ENCODE peak calls at places on chromosomes 4 and X, in eight cellular contexts. Q is OCI-LY7; Y is effector memory CD4-positive, alpha-beta T cell; J is Panc1; P is pancreas; R is gastrocnemius medialis; G is breast epithelium; I is CD8-positive, alpha-beta memory T cell. S is an unnamed sample.
A peak's percentile ranks its signal among the peaks of the same experiment; 100 is the strongest.

GRCh38 chr4:153271820-153272219 is 67.6 kb downstream of the TRIM2 start:
- DNase-seq in R (no peak), Q (no peak), Y (no peak), G (no peak), I (no peak), P (no peak), J (no peak), S (no peak)

GRCh38 chr4:62644372-62644771 is 1444.2 kb downstream of the ADGRL3 start:
- DNase-seq in Y (no peak), Q (peak; percentile 2), R (no peak), G (no peak), J (no peak), P (no peak), I (no peak), S (no peak)

GRCh38 chr4:85836588-85836987 is 361.6 kb downstream of the ARHGAP24 start:
- DNase-seq in I (no peak), P (no peak), Y (no peak), G (no peak), J (no peak), R (no peak), Q (no peak), S (no peak)

GRCh38 chr4:152427971-152428370 is 107.9 kb downstream of the FBXW7 start:
- DNase-seq in Y (no peak), J (no peak), Q (no peak), R (no peak), I (no peak), G (no peak), P (no peak), S (no peak)

GRCh38 chr4:89906787-89907521 is 12.3 kb downstream of the MMRN1 start:
- DNase-seq in I (no peak), Y (no peak), R (no peak), G (no peak), J (no peak), Q (no peak), P (no peak), S (no peak)

GRCh38 chr4:93876739-93877138 is 48.2 kb downstream of the ATOH1 start:
- DNase-seq in I (no peak), Q (no peak), J (no peak), R (no peak), Y (no peak), G (no peak), P (no peak), S (no peak)

GRCh38 chrX:40809210-40809609 is 73.9 kb upstream of the MED14 start:
- DNase-seq in R (no peak), G (no peak), J (no peak), Q (no peak), Y (no peak), P (no peak), I (no peak), S (no peak)

GRCh38 chrX:101759000-101759399 is 99.3 kb upstream of the ARMCX2 start:
- DNase-seq in Y (no peak), G (no peak), J (no peak), Q (peak; percentile 38), I (peak; percentile 1), R (no peak), P (no peak), S (no peak)

GRCh38 chr4:41167191-41167590 is 47.2 kb downstream of the APBB2 start:
- DNase-seq in Q (no peak), G (no peak), J (no peak), R (no peak), Y (no peak), P (no peak), I (no peak), S (no peak)

GRCh38 chr4:5890063-5890727 is 2.7 kb downstream of the CRMP1 start:
- DNase-seq in Q (no peak), R (no peak), P (no peak), J (no peak), Y (no peak), G (no peak), I (no peak), S (no peak)

GRCh38 chrX:21802054-21802660 is 37.3 kb upstream of the MBTPS2 start:
- DNase-seq in P (no peak), J (no peak), R (no peak), I (no peak), G (no peak), Y (no peak), Q (no peak), S (no peak)

GRCh38 chr4:187780070-187780469 is 215.5 kb upstream of the ZFP42 start:
- DNase-seq in P (no peak), I (no peak), R (no peak), G (no peak), Q (no peak), J (no peak), Y (no peak), S (no peak)

GRCh38 chr4:99043346-99043745 is 45.2 kb downstream of the ADH5 start:
- DNase-seq in R (no peak), J (no peak), P (no peak), G (no peak), I (no peak), Y (no peak), Q (peak; percentile 54), S (no peak)

GRCh38 chr4:146367347-146367746 is 153.0 kb downstream of the REELD1 start:
- DNase-seq in P (no peak), R (no peak), J (no peak), Y (no peak), I (no peak), Q (no peak), G (no peak), S (no peak)

GRCh38 chr4:176340871-176341685 is 21.3 kb downstream of the SPCS3 start:
- DNase-seq in Y (no peak), P (no peak), G (no peak), R (no peak), I (no peak), Q (peak; percentile 63), J (no peak), S (no peak)

GRCh38 chr4:69322055-69322454 is 41.8 kb downstream of the UGT2B28 start:
- DNase-seq in I (no peak), G (no peak), P (no peak), J (no peak), Q (no peak), R (no peak), Y (no peak), S (no peak)

GRCh38 chrX:118117069-118117405 is 427 bp upstream of the KLHL13 start:
- DNase-seq in Q (no peak), J (no peak), R (no peak), P (peak; percentile 37), I (no peak), Y (no peak), G (no peak), S (no peak)

GRCh38 chr4:56622176-56622575 is 58.9 kb downstream of the HOPX start:
- DNase-seq in I (no peak), R (no peak), G (no peak), Q (no peak), P (no peak), Y (no peak), J (no peak), S (no peak)

GRCh38 chrX:337331-337831 is 18.8 kb upstream of the GTPBP6 start:
- DNase-seq in Q (no peak), Y (no peak), G (no peak), R (no peak), I (no peak), P (no peak), J (no peak), S (no peak)

DNA sequence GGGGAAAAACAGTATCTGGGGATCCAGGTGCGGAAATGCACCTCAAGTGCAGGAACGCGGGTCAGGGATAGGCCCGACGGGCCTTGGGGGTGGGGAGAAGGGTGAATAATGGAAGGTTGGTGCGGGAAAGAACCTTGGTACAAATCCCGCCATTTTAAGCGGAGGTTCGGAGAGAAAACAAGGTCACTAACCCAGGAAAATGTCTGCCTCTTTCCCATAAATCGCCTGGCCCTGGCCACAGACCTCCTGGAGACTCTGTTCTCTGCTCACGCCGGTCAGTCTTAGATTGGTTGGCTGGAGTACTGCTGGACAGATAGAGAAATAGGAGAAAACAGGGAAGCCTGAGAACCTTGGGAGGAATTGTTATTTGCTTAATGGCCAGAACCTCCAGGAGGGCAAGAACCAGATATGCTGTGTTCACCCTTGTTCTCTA is 897 bp upstream of the FBXL5 start:
- DNase-seq in J (no peak), P (no peak), Y (no peak), Q (no peak), R (peak; percentile 32), I (no peak), G (no peak), S (no peak)
- H3K27ac ChIP-seq in J (peak overlapping the region; percentile 90), P (peak overlapping the region; percentile 99), Y (peak overlapping the region; percentile 92), Q (no peak overlapping the region), R (peak overlapping the region; percentile 98), I (peak overlapping the region; percentile 87), G (peak overlapping the region; percentile 100), S (peak overlapping the region; percentile 100)

GRCh38 chr4:8344387-8344786 is 74.8 kb downstream of the HTRA3 start:
- DNase-seq in P (no peak), G (no peak), Y (no peak), J (no peak), Q (no peak), I (no peak), R (no peak), S (no peak)

GRCh38 chr4:8343967-8344331 is 74.4 kb downstream of the HTRA3 start:
- DNase-seq in G (no peak), J (no peak), P (no peak), R (no peak), Q (no peak), Y (no peak), I (no peak), S (no peak)

GRCh38 chr4:8342651-8343050 is 73.1 kb downstream of the HTRA3 start:
- DNase-seq in I (no peak), Q (no peak), J (no peak), R (no peak), Y (no peak), P (no peak), G (no peak), S (no peak)

GRCh38 chr4:8341691-8342090 is 72.1 kb downstream of the HTRA3 start:
- DNase-seq in R (peak; percentile 75), I (no peak), Y (no peak), J (no peak), P (no peak), G (no peak), Q (no peak), S (no peak)

GRCh38 chr4:8343051-8343966 is 73.8 kb downstream of the HTRA3 start:
- DNase-seq in P (no peak), I (no peak), G (no peak), Y (no peak), J (no peak), Q (no peak), R (no peak), S (no peak)
- H3K27ac ChIP-seq in P (no peak overlapping the region), I (no peak overlapping the region), G (peak overlapping the region; percentile 52), Y (no peak overlapping the region), J (no peak overlapping the region), Q (no peak overlapping the region), R (peak overlapping the region; percentile 14), S (no peak overlapping the region)

GRCh38 chr4:6894086-6894478 is 15.5 kb upstream of the TBC1D14 start:
- DNase-seq in R (no peak), G (no peak), Y (no peak), Q (no peak), I (no peak), P (no peak), J (no peak), S (no peak)
- H3K27ac ChIP-seq in R (peak overlapping the region; percentile 4), G (no peak overlapping the region), Y (no peak overlapping the region), Q (no peak overlapping the region), I (no peak overlapping the region), P (no peak overlapping the region), J (no peak overlapping the region), S (no peak overlapping the region)

DNA sequence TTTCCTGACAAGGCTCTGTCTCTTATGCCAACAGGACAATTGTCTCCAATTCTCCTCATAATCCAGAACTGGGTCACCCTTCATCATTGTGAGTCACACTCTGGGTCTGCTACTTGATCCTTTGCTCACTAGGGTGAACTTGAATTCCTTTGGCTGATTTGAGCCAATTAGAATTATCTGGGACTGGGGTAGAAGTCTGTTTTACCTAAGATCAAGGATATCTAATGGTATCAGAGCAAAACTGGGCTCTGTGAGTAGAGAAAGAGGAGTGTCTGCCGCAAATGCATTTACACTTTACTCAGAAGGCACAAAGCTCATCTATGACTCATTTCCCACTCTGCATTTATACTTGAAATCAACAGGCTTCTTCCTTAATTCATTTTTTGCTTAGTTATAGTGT is 72.6 kb downstream of the PITX2 start:
- DNase-seq in J (no peak), Q (no peak), R (no peak), P (no peak), G (no peak), Y (no peak), I (no peak), S (no peak)
- H3K27ac ChIP-seq in J (no peak overlapping the region), Q (no peak overlapping the region), R (peak overlapping the region; percentile 65), P (no peak overlapping the region), G (no peak overlapping the region), Y (no peak overlapping the region), I (no peak overlapping the region), S (no peak overlapping the region)

S was measured in lung.